ENCODE peak calls at places on chromosomes 1 and 21, in six cellular contexts. U is CD8-positive, alpha-beta T cell; R is CD8-positive, alpha-beta memory T cell; M is neuronal stem cell; Z is Panc1; N is lower lobe of right lung. Y is an unnamed sample.

GRCh38 chr1:59880735-59881134 is 45.8 kb downstream of the CYP2J2 start:
- DNase-seq in U (no peak), R (no peak), M (no peak), Z (no peak), N (no peak), Y (peak; percentile 67)

GRCh38 chr21:44946254-44947041 is 6.6 kb downstream of the SLX9 start:
- DNase-seq in U (no peak), R (peak; percentile 31), M (no peak), Z (no peak), N (peak; percentile 42), Y (no peak)

GRCh38 chr1:119679223-119679622 is 31.2 kb upstream of the ZNF697 start:
- DNase-seq in U (no peak), R (no peak), M (no peak), Z (no peak), N (no peak), Y (no peak)

GRCh38 chr1:7491089-7491817 is 279.8 kb upstream of the VAMP3 start:
- DNase-seq in U (no peak), R (no peak), M (no peak), Z (no peak), N (no peak), Y (no peak)

GRCh38 chr1:224160171-224160682 is 22.8 kb upstream of the DEGS1 start:
- DNase-seq in U (no peak), R (no peak), M (no peak), Z (no peak), N (no peak), Y (no peak)

GRCh38 chr1:219269171-219269570 is 95.5 kb downstream of the LYPLAL1 start:
- DNase-seq in U (no peak), R (no peak), M (no peak), Z (no peak), N (no peak), Y (no peak)

GRCh38 chr1:116987256-116987555 is 14.4 kb upstream of the CD101 start:
- DNase-seq in U (peak; percentile 59), R (peak; percentile 69), M (no peak), Z (no peak), N (no peak), Y (no peak)

GRCh38 chr1:202034683-202035462 is 24.5 kb downstream of the ELF3 start:
- DNase-seq in U (no peak), R (no peak), M (no peak), Z (no peak), N (peak; percentile 95), Y (peak; percentile 95)

GRCh38 chr21:45469273-45470086 is 64.5 kb downstream of the COL18A1 start:
- DNase-seq in U (no peak), R (peak; percentile 38), M (peak; percentile 78), Z (no peak), N (no peak), Y (peak; percentile 81)

GRCh38 chr1:33824321-33824720 is 39.6 kb upstream of the HMGB4 start:
- DNase-seq in U (no peak), R (no peak), M (no peak), Z (no peak), N (no peak), Y (no peak)

GRCh38 chr1:17861685-17862084 is 106.6 kb downstream of the ACTL8 start:
- DNase-seq in U (no peak), R (no peak), M (no peak), Z (no peak), N (no peak), Y (no peak)

GRCh38 chr1:3783651-3784474 is 11.3 kb downstream of the SMIM1 start:
- DNase-seq in U (no peak), R (no peak), M (no peak), Z (no peak), N (peak; percentile 26), Y (peak; percentile 43)

GRCh38 chr21:34949499-34949898 is 99.6 kb downstream of the RUNX1 start:
- DNase-seq in U (no peak), R (no peak), M (no peak), Z (no peak), N (no peak), Y (no peak)

GRCh38 chr1:201218409-201218808 is 27.8 kb downstream of the IGFN1 start:
- DNase-seq in U (no peak), R (no peak), M (no peak), Z (no peak), N (no peak), Y (no peak)

GRCh38 chr1:110237406-110238152 is 27.5 kb downstream of the KCNC4 start:
- DNase-seq in U (no peak), R (no peak), M (no peak), Z (no peak), N (no peak), Y (no peak)

GRCh38 chr1:39574646-39575045 is 1.9 kb downstream of the PABPC4 start:
- DNase-seq in U (no peak), R (no peak), M (no peak), Z (no peak), N (no peak), Y (no peak)

GRCh38 chr21:30337644-30338170 is at the start of gene KRTAP27-1:
- DNase-seq in U (no peak), R (no peak), M (no peak), Z (no peak), N (no peak), Y (no peak)

GRCh38 chr21:32587112-32587511 is 1.8 kb upstream of the TCP10L start:
- DNase-seq in U (no peak), R (no peak), M (no peak), Z (no peak), N (no peak), Y (no peak)

GRCh38 chr1:162475539-162476185 is 22.0 kb upstream of the UHMK1 start:
- DNase-seq in U (no peak), R (no peak), M (no peak), Z (no peak), N (no peak), Y (no peak)

GRCh38 chr21:27581168-27581567 is 614.3 kb upstream of the ADAMTS5 start:
- DNase-seq in U (no peak), R (no peak), M (no peak), Z (no peak), N (no peak), Y (no peak)

GRCh38 chr1:119316870-119317416 is 51.6 kb upstream of the HAO2 start:
- DNase-seq in U (no peak), R (no peak), M (no peak), Z (no peak), N (no peak), Y (no peak)

GRCh38 chr1:201771466-201771865 is 57.5 kb upstream of the IPO9 start:
- DNase-seq in U (no peak), R (no peak), M (no peak), Z (no peak), N (no peak), Y (no peak)

GRCh38 chr1:115613767-115614166 is 28.0 kb upstream of the VANGL1 start:
- DNase-seq in U (no peak), R (no peak), M (no peak), Z (no peak), N (no peak), Y (no peak)

GRCh38 chr1:97919568-97920261 is 1.1 kb downstream of the DPYD start:
- DNase-seq in U (no peak), R (no peak), M (no peak), Z (no peak), N (no peak), Y (no peak)

GRCh38 chr1:201377611-201378092 is at the start of gene TNNT2:
- DNase-seq in U (no peak), R (no peak), M (no peak), Z (no peak), N (no peak), Y (no peak)

GRCh38 chr1:202968895-202969295 is 1.8 kb upstream of the CYB5R1 start:
- DNase-seq in U (no peak), R (peak; percentile 52), M (peak; percentile 36), Z (peak; percentile 51), N (peak; percentile 67), Y (peak; percentile 60)

GRCh38 chr1:113701429-113701828 is 57.9 kb downstream of the PHTF1 start:
- DNase-seq in U (no peak), R (no peak), M (no peak), Z (no peak), N (no peak), Y (no peak)

GRCh38 chr1:3283849-3284248 is 170.6 kb upstream of the ARHGEF16 start:
- DNase-seq in U (no peak), R (no peak), M (peak; percentile 37), Z (no peak), N (no peak), Y (no peak)

GRCh38 chr1:171257207-171258052 is 9.1 kb downstream of the FMO1 start:
- DNase-seq in U (no peak), R (no peak), M (no peak), Z (no peak), N (no peak), Y (peak; percentile 83)

GRCh38 chr1:92298573-92299476 is at the start of the genes GLMN and RPAP2:
- DNase-seq in U (peak; percentile 64), R (peak; percentile 80), M (peak; percentile 85), Z (no peak), N (peak; percentile 90), Y (peak; percentile 88)

GRCh38 chr1:92298213-92298572 is 594 bp downstream of the GLMN start:
- DNase-seq in U (no peak), R (no peak), M (no peak), Z (no peak), N (no peak), Y (no peak)

GRCh38 chr1:92301021-92301420 is 2.2 kb downstream of the RPAP2 start:
- DNase-seq in U (no peak), R (no peak), M (no peak), Z (no peak), N (no peak), Y (no peak)

DNA sequence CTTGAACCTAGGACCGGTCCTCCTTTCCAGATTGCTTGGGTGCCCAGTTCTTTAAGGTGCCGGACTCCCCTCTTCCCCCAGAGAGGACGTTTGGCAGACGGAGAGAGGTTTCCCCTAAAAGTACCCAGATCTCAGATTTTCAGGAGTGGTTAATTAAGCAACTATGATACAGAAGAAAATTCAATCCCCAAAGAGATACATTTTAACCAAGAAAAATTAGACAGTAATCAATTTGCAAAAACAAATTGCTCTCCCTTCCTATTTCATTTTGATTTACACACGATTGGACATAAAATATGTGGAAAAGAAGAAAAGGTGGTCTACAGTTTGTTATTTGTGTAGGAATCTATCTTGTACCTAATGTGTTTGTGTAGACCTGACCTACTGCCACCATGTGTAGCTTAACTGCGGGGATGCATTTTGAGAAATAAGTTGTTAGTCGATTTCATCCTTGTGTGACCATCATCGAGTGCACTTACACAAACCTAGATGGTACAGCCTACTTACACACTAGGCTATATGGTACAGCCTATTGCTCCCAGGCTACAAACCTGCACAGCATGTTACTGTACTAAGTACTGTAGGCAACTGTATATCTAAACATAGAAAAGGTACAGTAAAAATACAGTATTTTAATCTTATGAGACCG is 742 bp downstream of the RPAP2 start:
- DNase-seq in U (no peak), R (no peak), M (no peak), Z (no peak), N (no peak), Y (no peak)
- H3K27ac ChIP-seq in U (peak overlapping the region; percentile 74), R (peak overlapping the region; percentile 89), M (no peak overlapping the region), Z (peak overlapping the region; percentile 89), N (peak overlapping the region; percentile 88), Y (peak overlapping the region; percentile 84)

GRCh38 chr1:11522400-11523235 is 43.7 kb downstream of the DISP3 start:
- DNase-seq in U (no peak), R (no peak), M (no peak), Z (no peak), N (no peak), Y (no peak)
- H3K36me3 ChIP-seq in U (no peaks in the 10 kb centered on the region), R (no peaks in the 10 kb centered on the region), M (no peaks in the 10 kb centered on the region), Z (no peaks in the 10 kb centered on the region), N (no peaks in the 10 kb centered on the region), Y (no peaks in the 10 kb centered on the region)

GRCh38 chr1:2271134-2271785 is 43.1 kb downstream of the SKI start:
- DNase-seq in U (no peak), R (no peak), M (peak; percentile 89), Z (no peak), N (no peak), Y (peak; percentile 26)
- H3K27ac ChIP-seq in U (no peak overlapping the region), R (no peak overlapping the region), M (peak overlapping the region; percentile 99), Z (no peak overlapping the region), N (peak overlapping the region; percentile 41), Y (no peak overlapping the region)

GRCh38 chr1:2093055-2093454 is 42.8 kb downstream of the PRKCZ start:
- DNase-seq in U (no peak), R (no peak), M (no peak), Z (no peak), N (no peak), Y (no peak)
- H3K36me3 ChIP-seq in U (no peaks in the 10 kb centered on the region), R (no peaks in the 10 kb centered on the region), M (peaks cover 2% of the 10 kb centered on the region), Z (no peaks in the 10 kb centered on the region), N (no peaks in the 10 kb centered on the region), Y (no peaks in the 10 kb centered on the region)

Y was measured in right lobe of liver.